ENCODE peak calls at places on chromosomes 4 and X, in five cellular contexts. W is M059J; U is stimulated activated naive CD8-positive, alpha-beta T cell treated with anti-CD3 and anti-CD28 coated beads, Interleukin-15, Interleukin-2, amounts not matched to agents 100 U/mL and 50 U/mL, for 24 hours; P is H9; C is ACHN. A is an unnamed sample.

GRCh38 chrX:100911731-100912130 is 17.0 kb downstream of the XKRX start:
- DNase-seq in W (peak; percentile 69), U (no peak), P (no peak), C (no peak), A (no peak)

GRCh38 chr4:8644966-8645752 is 52.6 kb downstream of the CPZ start:
- DNase-seq in W (no peak), U (no peak), P (peak; percentile 17), C (no peak), A (peak; percentile 60)

GRCh38 chrX:97547873-97548578 is 664.3 kb downstream of the RPA4 start:
- DNase-seq in W (peak; percentile 58), U (no peak), P (no peak), C (no peak), A (no peak)

GRCh38 chrX:118603981-118604380 is 108.4 kb downstream of the DOCK11 start:
- DNase-seq in W (peak; percentile 70), U (peak; percentile 28), P (peak; percentile 50), C (peak; percentile 57), A (no peak)

GRCh38 chr4:127505203-127505602 is 127.6 kb upstream of the INTU start:
- DNase-seq in W (peak; percentile 20), U (no peak), P (no peak), C (no peak), A (no peak)

GRCh38 chrX:74349387-74349786 is 45.4 kb downstream of the ZCCHC13 start:
- DNase-seq in W (peak; percentile 80), U (no peak), P (no peak), C (peak; percentile 33), A (no peak)

GRCh38 chr4:3013839-3014350 is 50.5 kb downstream of the GRK4 start:
- DNase-seq in W (no peak), U (no peak), P (no peak), C (no peak), A (no peak)

GRCh38 chr4:100742045-100742444 is 224.2 kb upstream of the EMCN start:
- DNase-seq in W (peak; percentile 43), U (no peak), P (no peak), C (peak; percentile 54), A (no peak)

GRCh38 chr4:158873795-158874359 is 105.1 kb downstream of the FNIP2 start:
- DNase-seq in W (peak; percentile 91), U (no peak), P (no peak), C (no peak), A (no peak)

GRCh38 chr4:10099521-10100325 is 16.9 kb downstream of the WDR1 start:
- DNase-seq in W (no peak), U (peak; percentile 42), P (no peak), C (no peak), A (no peak)

GRCh38 chr4:132827522-132827921 is 321.6 kb upstream of the PCDH10 start:
- DNase-seq in W (no peak), U (no peak), P (no peak), C (no peak), A (no peak)

GRCh38 chr4:54400802-54401201 is 171.7 kb downstream of the PDGFRA start:
- DNase-seq in W (peak; percentile 84), U (no peak), P (no peak), C (peak; percentile 4), A (no peak)

GRCh38 chr4:15504041-15504440 is 34.4 kb downstream of the CC2D2A start:
- DNase-seq in W (peak; percentile 54), U (no peak), P (no peak), C (no peak), A (no peak)

GRCh38 chr4:153294631-153295030 is 49.9 kb upstream of the MND1 start:
- DNase-seq in W (no peak), U (no peak), P (no peak), C (no peak), A (no peak)

GRCh38 chr4:138175337-138175794 is 66.8 kb downstream of the SLC7A11 start:
- DNase-seq in W (peak; percentile 3), U (no peak), P (no peak), C (no peak), A (no peak)

GRCh38 chr4:47705326-47705981 is 132.4 kb downstream of the CORIN start:
- DNase-seq in W (peak; percentile 25), U (no peak), P (no peak), C (peak; percentile 3), A (no peak)

GRCh38 chrX:122363112-122363511 is 821.0 kb upstream of the GRIA3 start:
- DNase-seq in W (no peak), U (no peak), P (peak; percentile 39), C (no peak), A (no peak)

GRCh38 chrX:31213941-31214340 is 142.1 kb upstream of the FTHL17 start:
- DNase-seq in W (no peak), U (no peak), P (no peak), C (peak; percentile 2), A (no peak)

GRCh38 chr4:11496313-11496956 is 67.7 kb upstream of the HS3ST1 start:
- DNase-seq in W (peak; percentile 76), U (no peak), P (no peak), C (no peak), A (peak; percentile 70)

GRCh38 chrX:53794181-53794580 is 107.7 kb upstream of the HUWE1 start:
- DNase-seq in W (no peak), U (no peak), P (no peak), C (no peak), A (no peak)

GRCh38 chr4:137408527-137409177 is 123.6 kb downstream of the PCDH18 start:
- DNase-seq in W (no peak), U (no peak), P (no peak), C (no peak), A (no peak)

GRCh38 chrX:116135277-116135676 is 35.3 kb upstream of the AGTR2 start:
- DNase-seq in W (no peak), U (no peak), P (no peak), C (no peak), A (no peak)

GRCh38 chr4:23888421-23889319 is 1.2 kb downstream of the PPARGC1A start:
- DNase-seq in W (peak; percentile 76), U (no peak), P (no peak), C (peak; percentile 55), A (no peak)

A was measured in RWPE2.